ENCODE peak calls at places on chromosomes 7 and 10, in nine cellular contexts. G is lower leg skin; Y is fibroblast of pulmonary artery; A is psoas muscle; U is neural progenitor cell; O is coronary artery; K is upper lobe of right lung; V is CD8-positive, alpha-beta T cell; J is WERI-Rb-1. T is an unnamed sample.

GRCh38 chr7:137462074-137462715 is 118.7 kb upstream of the PTN start:
- DNase-seq in U (no peak), A (no peak), O (no peak), J (no peak), G (no peak), K (no peak), V (no peak), Y (peak; percentile 31), T (no peak)

GRCh38 chr10:44310762-44311562 is 73.9 kb downstream of the CXCL12 start:
- DNase-seq in Y (peak; percentile 83), O (peak; percentile 84), K (peak; percentile 92), J (peak; percentile 73), U (peak; percentile 92), G (peak; percentile 96), A (peak; percentile 90), V (peak; percentile 53), T (peak; percentile 92)

GRCh38 chr7:131285558-131285957 is 42.1 kb upstream of the MKLN1 start:
- DNase-seq in K (no peak), G (no peak), Y (peak; percentile 30), U (no peak), V (no peak), O (no peak), J (no peak), A (peak; percentile 37), T (peak; percentile 72)

GRCh38 chr7:136071106-136071505 is 93.9 kb upstream of the MTPN start:
- DNase-seq in J (peak; percentile 28), G (no peak), V (no peak), K (no peak), U (no peak), Y (no peak), O (no peak), A (no peak), T (no peak)

GRCh38 chr10:33116293-33116697 is 158.3 kb upstream of the ITGB1 start:
- DNase-seq in J (peak; percentile 31), Y (peak; percentile 66), G (peak; percentile 43), A (no peak), K (no peak), U (peak; percentile 79), V (peak; percentile 35), O (no peak), T (no peak)

GRCh38 chr7:88106430-88106829 is 113.4 kb downstream of the SRI start:
- DNase-seq in Y (no peak), J (no peak), K (no peak), G (no peak), O (no peak), A (no peak), V (no peak), U (no peak), T (no peak)

GRCh38 chr7:12951397-12951801 is 264.0 kb downstream of the ARL4A start:
- DNase-seq in A (no peak), G (no peak), K (no peak), U (no peak), J (no peak), V (no peak), O (no peak), Y (peak; percentile 63), T (no peak)

GRCh38 chr7:32346253-32346652 is 143.9 kb downstream of the LSM5 start:
- DNase-seq in K (no peak), Y (no peak), U (no peak), O (no peak), V (no peak), A (no peak), G (no peak), J (no peak), T (no peak)

GRCh38 chr10:70331486-70332268 is 47.9 kb upstream of the NPFFR1 start:
- DNase-seq in U (no peak), V (no peak), K (no peak), G (no peak), A (peak; percentile 55), O (no peak), Y (peak; percentile 94), J (peak; percentile 35), T (peak; percentile 52)

GRCh38 chr10:5283305-5284158 is 81.2 kb upstream of the UCN3 start:
- DNase-seq in U (peak; percentile 77), K (peak; percentile 71), G (peak; percentile 85), A (peak; percentile 63), V (peak; percentile 15), Y (peak; percentile 81), J (peak; percentile 30), O (no peak), T (peak; percentile 59)

GRCh38 chr10:71090801-71091200 is 121.6 kb upstream of the UNC5B start:
- DNase-seq in A (no peak), U (no peak), K (peak; percentile 26), J (no peak), O (peak; percentile 28), V (no peak), Y (no peak), G (peak; percentile 70), T (peak; percentile 52)

GRCh38 chr10:19824397-19825342 is 8.4 kb downstream of the PLXDC2 start:
- DNase-seq in G (no peak), U (peak; percentile 9), K (no peak), J (no peak), Y (no peak), V (no peak), A (no peak), O (no peak), T (no peak)

GRCh38 chr10:44857363-44858016 is 53.6 kb upstream of the TMEM72 start:
- DNase-seq in Y (peak; percentile 85), G (peak; percentile 91), O (no peak), K (peak; percentile 77), U (peak; percentile 91), A (peak; percentile 58), V (peak; percentile 60), J (peak; percentile 56), T (peak; percentile 72)

GRCh38 chr10:5490698-5491464 is 8.5 kb downstream of the CALML5 start:
- DNase-seq in K (peak; percentile 35), V (no peak), G (no peak), A (no peak), O (no peak), J (no peak), Y (no peak), U (no peak), T (no peak)

GRCh38 chr7:22607180-22607579 is 107.2 kb upstream of the STEAP1B start:
- DNase-seq in K (no peak), V (no peak), A (no peak), Y (no peak), O (no peak), J (no peak), U (no peak), G (peak; percentile 86), T (no peak)

GRCh38 chr10:13272164-13272571 is 27.7 kb downstream of the PHYH start:
- DNase-seq in Y (peak; percentile 47), G (no peak), O (no peak), U (peak; percentile 9), K (no peak), V (no peak), J (no peak), A (peak; percentile 48), T (peak; percentile 77)

GRCh38 chr10:16689227-16689626 is 128.0 kb downstream of the RSU1 start:
- DNase-seq in Y (peak; percentile 7), J (no peak), O (no peak), V (no peak), G (no peak), A (no peak), K (no peak), U (no peak), T (no peak)

DNA sequence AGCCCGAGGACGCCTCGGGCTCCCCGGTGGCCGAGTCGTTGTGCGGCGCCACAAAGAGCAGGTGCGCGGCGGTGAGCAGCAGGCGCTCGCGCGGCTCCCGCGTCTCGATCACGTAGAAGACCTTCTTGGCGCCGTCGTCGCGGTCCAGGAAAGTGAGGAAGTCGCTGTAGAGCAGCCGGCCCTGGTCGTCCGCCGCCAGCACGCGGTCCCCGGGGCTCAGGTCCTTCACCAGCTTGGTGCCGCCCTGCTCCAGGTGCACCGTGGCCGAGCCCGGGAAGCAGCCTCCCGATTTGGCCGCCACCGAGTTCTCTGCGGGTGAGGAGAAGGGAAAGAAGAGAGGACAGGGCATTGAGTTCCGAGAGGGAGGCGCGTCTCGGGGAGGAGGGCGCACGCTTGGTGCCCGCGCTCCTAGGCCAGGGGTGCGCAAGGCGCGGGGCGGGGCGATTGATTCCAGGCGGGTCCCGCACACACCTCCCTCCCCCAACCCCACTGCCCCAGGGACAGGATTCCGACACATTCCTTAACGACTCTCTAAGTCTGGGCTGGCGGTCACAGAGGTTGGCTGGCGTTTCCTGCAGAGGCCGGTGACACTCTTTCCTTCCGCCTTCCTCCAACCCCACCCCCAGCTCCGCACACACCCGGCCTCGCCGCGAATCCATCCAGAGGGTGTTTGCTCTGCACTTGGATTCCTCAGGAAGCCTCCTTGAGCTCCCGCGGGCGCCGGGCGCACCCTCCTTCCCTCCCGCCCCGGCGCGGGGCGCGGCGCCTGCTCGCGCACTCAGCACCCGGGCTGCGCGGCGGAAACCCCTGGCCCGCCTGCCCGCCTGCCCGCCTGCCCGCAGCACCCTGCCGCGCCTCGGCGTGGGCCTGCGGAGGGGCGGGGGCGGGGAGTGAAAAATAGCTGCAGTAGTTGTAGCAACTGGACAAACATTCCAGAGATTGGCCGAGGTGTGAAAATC is 8.6 kb downstream of the SHH start:
- DNase-seq in G (no peak), O (no peak), V (no peak), K (peak; percentile 94), A (no peak), U (peak; percentile 74), J (no peak), Y (no peak), T (no peak)
- H3K4me3 ChIP-seq in G (no peak overlapping the region), O (peak overlapping the region; percentile 55), V (no peak overlapping the region), K (peak overlapping the region; percentile 42), A (peak overlapping the region; percentile 58), U (peak overlapping the region; percentile 42), J (peak overlapping the region; percentile 37), Y (peak overlapping the region; percentile 36), T (peak overlapping the region; percentile 1)

GRCh38 chr10:84008878-84009277 is 130.4 kb upstream of the GHITM start:
- DNase-seq in Y (peak; percentile 6), G (no peak), V (peak; percentile 8), O (no peak), U (peak; percentile 67), K (peak; percentile 68), J (peak; percentile 53), A (no peak), T (no peak)
- TF ChIP-seq CTCF in Y (peak; percentile 56), G (no peak), V (peak; percentile 49), O (no peak), U (peak; percentile 96), K (peak; percentile 69), J (peak; percentile 81), A (peak; percentile 37), T (peak; percentile 24)

DNA sequence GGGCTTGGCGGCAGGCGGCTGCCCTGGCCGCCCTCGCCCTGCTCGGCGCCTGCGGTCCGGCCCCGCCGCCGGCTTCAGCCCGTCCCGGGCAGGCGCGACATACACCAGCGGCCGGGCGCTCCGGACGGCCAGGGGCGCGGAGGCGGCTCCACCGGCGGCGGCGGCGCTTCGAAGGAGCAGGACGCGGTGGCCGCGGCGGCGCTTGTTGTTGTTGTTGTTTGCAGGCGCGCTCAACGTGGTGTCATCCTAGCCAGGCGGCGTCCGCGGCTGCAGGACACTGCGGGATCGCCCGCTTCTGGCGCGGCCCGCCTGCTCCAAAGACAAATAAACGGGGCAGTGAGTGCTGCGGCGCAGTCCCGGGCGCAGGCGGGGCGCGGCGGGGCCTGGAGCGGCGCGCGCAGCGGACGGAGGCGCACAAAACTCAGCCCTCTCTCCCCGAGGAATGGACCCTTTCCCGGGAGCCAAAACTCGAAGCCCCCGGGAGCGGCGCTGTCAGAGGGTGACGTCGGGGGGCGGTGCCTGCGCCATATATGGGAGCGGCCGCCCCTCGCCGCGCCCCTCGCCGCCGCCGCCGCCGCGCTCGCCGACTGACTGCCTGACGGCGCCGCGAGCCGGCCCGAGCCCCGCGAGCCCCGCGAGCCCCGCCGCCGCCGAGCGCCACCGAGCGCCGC is at the start of gene EBF3:
- DNase-seq in V (peak; percentile 49), Y (peak; percentile 89), G (peak; percentile 94), J (peak; percentile 64), O (peak; percentile 88), U (peak; percentile 96), K (no peak), A (peak; percentile 91), T (peak; percentile 89)
- H3K4me3 ChIP-seq in V (peak within 1 kb of the TSS; percentile 52), Y (peak within 1 kb of the TSS; percentile 76), G (peak within 1 kb of the TSS; percentile 33), J (peak within 1 kb of the TSS; percentile 38), O (peak within 1 kb of the TSS; percentile 88), U (peak within 1 kb of the TSS; percentile 51), K (peak within 1 kb of the TSS; percentile 40), A (peak within 1 kb of the TSS; percentile 83), T (peak within 1 kb of the TSS; percentile 70)

GRCh38 chr7:129376076-129376777 is 58.0 kb upstream of the STRIP2 start:
- DNase-seq in K (no peak), G (no peak), J (peak; percentile 62), A (no peak), U (peak; percentile 57), O (no peak), V (peak; percentile 36), Y (peak; percentile 26), T (peak; percentile 23)
- TF ChIP-seq CTCF in K (peak; percentile 64), G (no peak), J (peak; percentile 68), A (peak; percentile 32), U (peak; percentile 72), O (peak; percentile 19), V (peak; percentile 70), Y (peak; percentile 57), T (peak; percentile 28)

T was measured in tibial artery.